ENCODE peak calls at places on chromosomes 1 and 21, in six cellular contexts. Q is foreskin fibroblast, M is MCF 10A, V is A549, C is amygdala, G is HT1080. B is an unnamed sample.
A peak's percentile ranks its signal among the peaks of the same experiment; 100 is the strongest.

GRCh38 chr1:6969106-6969505 is 183.9 kb downstream of the CAMTA1 start:
- DNase-seq in C (no peak), G (peak; percentile 82), M (no peak), Q (no peak), V (no peak), B (no peak)

GRCh38 chr1:172727956-172728603 is 69.2 kb downstream of the FASLG start:
- DNase-seq in M (peak; percentile 38), G (peak; percentile 75), Q (no peak), V (peak; percentile 82), C (no peak), B (no peak)

GRCh38 chr1:160401487-160401805 is 1.1 kb downstream of the VANGL2 start:
- DNase-seq in V (no peak), M (no peak), Q (no peak), C (no peak), G (no peak), B (no peak)

GRCh38 chr1:19974822-19975416 is 4.5 kb downstream of the PLA2G2A start:
- DNase-seq in M (peak; percentile 67), Q (peak; percentile 49), C (no peak), V (peak; percentile 67), G (peak; percentile 71), B (no peak)

GRCh38 chr1:158371188-158371953 is 17.7 kb downstream of the CD1E start:
- DNase-seq in G (no peak), M (peak; percentile 34), V (no peak), C (no peak), Q (no peak), B (no peak)

GRCh38 chr21:34517491-34518245 is 5.7 kb upstream of the KCNE1 start:
- DNase-seq in V (peak; percentile 16), C (no peak), M (no peak), G (no peak), Q (no peak), B (no peak)

GRCh38 chr1:62241357-62242131 is 46.9 kb downstream of the L1TD1 start:
- DNase-seq in G (no peak), C (peak; percentile 6), Q (no peak), V (peak; percentile 33), M (peak; percentile 39), B (no peak)

GRCh38 chr1:108830119-108831008 is 26.5 kb downstream of the AKNAD1 start:
- DNase-seq in Q (peak; percentile 100), V (peak; percentile 83), M (peak; percentile 93), C (peak; percentile 63), G (peak; percentile 97), B (peak; percentile 96)

GRCh38 chr1:112144738-112145426 is 155.4 kb upstream of the KCND3 start:
- DNase-seq in G (no peak), C (peak; percentile 1), M (no peak), V (no peak), Q (no peak), B (no peak)

GRCh38 chr1:54811066-54811465 is 9.9 kb upstream of the TTC22 start:
- DNase-seq in G (no peak), C (no peak), M (no peak), V (no peak), Q (no peak), B (no peak)

GRCh38 chr1:150151291-150152181 is 1.8 kb downstream of the PLEKHO1 start:
- DNase-seq in M (no peak), Q (no peak), V (no peak), C (no peak), G (no peak), B (no peak)

GRCh38 chr21:39003982-39004775 is 179.1 kb downstream of the PSMG1 start:
- DNase-seq in Q (peak; percentile 86), M (no peak), G (no peak), C (no peak), V (no peak), B (no peak)

GRCh38 chr1:83764209-83764608 is 234.7 kb downstream of the TTLL7 start:
- DNase-seq in C (no peak), Q (no peak), M (no peak), V (no peak), G (no peak), B (no peak)

GRCh38 chr1:117967900-117968299 is 38.4 kb downstream of the WDR3 start:
- DNase-seq in Q (no peak), V (no peak), M (peak; percentile 68), C (no peak), G (no peak), B (no peak)

GRCh38 chr1:152001631-152002584 is 8.2 kb upstream of the S100A10 start:
- DNase-seq in M (peak; percentile 96), V (peak; percentile 89), C (peak; percentile 64), G (peak; percentile 90), Q (peak; percentile 97), B (peak; percentile 96)

GRCh38 chr1:62977321-62977720 is 193.4 kb downstream of the ATG4C start:
- DNase-seq in V (no peak), M (no peak), C (no peak), Q (no peak), G (no peak), B (no peak)

GRCh38 chr21:42495765-42496119 is 282 bp downstream of the RSPH1 start:
- DNase-seq in Q (peak; percentile 9), C (no peak), V (no peak), M (no peak), G (no peak), B (no peak)

GRCh38 chr1:25610822-25611630 is 5.6 kb upstream of the MAN1C1 start:
- DNase-seq in V (no peak), C (no peak), Q (no peak), M (no peak), G (peak; percentile 31), B (peak; percentile 60)

GRCh38 chr1:111361761-111362160 is 65.8 kb downstream of the OVGP1 start:
- DNase-seq in V (no peak), M (no peak), G (no peak), C (no peak), Q (no peak), B (no peak)

GRCh38 chr1:53553734-53554509 is 94.7 kb downstream of the DMRTB1 start:
- DNase-seq in V (no peak), C (no peak), G (peak; percentile 28), Q (no peak), M (no peak), B (no peak)

GRCh38 chr1:5865774-5866173 is 126.5 kb downstream of the NPHP4 start:
- DNase-seq in G (no peak), V (no peak), C (no peak), M (no peak), Q (no peak), B (no peak)

GRCh38 chr1:29504709-29505410 is 268.5 kb downstream of the PTPRU start:
- DNase-seq in Q (no peak), M (no peak), C (no peak), V (no peak), G (no peak), B (no peak)

GRCh38 chr1:16013220-16013907 is 4.5 kb downstream of the HSPB7 start:
- DNase-seq in V (no peak), C (peak; percentile 67), Q (no peak), G (peak; percentile 69), M (peak; percentile 64), B (no peak)

GRCh38 chr1:234154320-234155251 is 218.7 kb upstream of the COA6 start:
- DNase-seq in Q (peak; percentile 25), V (peak; percentile 87), G (peak; percentile 73), C (no peak), M (peak; percentile 94), B (peak; percentile 53)

GRCh38 chr1:162270016-162270415 is 106.6 kb downstream of the SPATA46 start:
- DNase-seq in M (no peak), Q (no peak), G (no peak), C (no peak), V (no peak), B (no peak)

GRCh38 chr1:37930246-37931142 is 16.4 kb downstream of the INPP5B start:
- DNase-seq in M (peak; percentile 38), C (no peak), G (no peak), Q (no peak), V (no peak), B (no peak)

GRCh38 chr1:227169322-227169721 is 149.0 kb downstream of the CDC42BPA start:
- DNase-seq in G (no peak), M (no peak), V (no peak), Q (no peak), C (no peak), B (no peak)

GRCh38 chr1:31122101-31122735 is 56.7 kb upstream of the PUM1 start:
- DNase-seq in M (no peak), V (no peak), C (no peak), Q (no peak), G (no peak), B (no peak)

GRCh38 chr1:15283500-15283899 is 36.5 kb downstream of the FHAD1 start:
- DNase-seq in G (peak; percentile 42), V (peak; percentile 66), Q (no peak), C (no peak), M (peak; percentile 87), B (no peak)

GRCh38 chr21:42468511-42469131 is 27.4 kb downstream of the RSPH1 start:
- DNase-seq in G (no peak), Q (no peak), C (no peak), M (no peak), V (no peak), B (no peak)

GRCh38 chr1:5567839-5568238 is 424.4 kb downstream of the NPHP4 start:
- DNase-seq in Q (no peak), C (no peak), M (no peak), V (no peak), G (no peak), B (peak; percentile 55)

GRCh38 chr1:38815903-38816627 is 43.5 kb downstream of the RRAGC start:
- DNase-seq in G (no peak), V (no peak), M (no peak), C (no peak), Q (no peak), B (no peak)

GRCh38 chr1:185284533-185285244 is 32.4 kb downstream of the IVNS1ABP start:
- DNase-seq in C (no peak), M (no peak), V (no peak), Q (no peak), G (no peak), B (no peak)

GRCh38 chr1:234599617-234600417 is 10.2 kb downstream of the IRF2BP2 start:
- DNase-seq in G (peak; percentile 84), C (peak; percentile 93), Q (peak; percentile 83), M (peak; percentile 93), V (peak; percentile 87), B (peak; percentile 95)

GRCh38 chr1:97451944-97452343 is 468.9 kb downstream of the DPYD start:
- DNase-seq in V (no peak), C (no peak), Q (no peak), M (no peak), G (no peak), B (no peak)

GRCh38 chr1:77540501-77541161 is 141.8 kb downstream of the ZZZ3 start:
- DNase-seq in V (peak; percentile 24), C (no peak), G (peak; percentile 85), Q (no peak), M (peak; percentile 88), B (no peak)

GRCh38 chr1:147912553-147912952 is 10.0 kb downstream of the GJA8 start:
- DNase-seq in V (no peak), M (no peak), Q (no peak), G (no peak), C (no peak), B (peak; percentile 34)

GRCh38 chr1:155091071-155092051 is 12.7 kb downstream of the EFNA3 start:
- DNase-seq in C (peak; percentile 49), G (peak; percentile 53), M (peak; percentile 83), V (peak; percentile 75), Q (peak; percentile 36), B (peak; percentile 96)

GRCh38 chr1:183247931-183248330 is 61.9 kb downstream of the LAMC2 start:
- DNase-seq in G (no peak), C (no peak), M (no peak), V (no peak), Q (no peak), B (no peak)

GRCh38 chr1:82388679-82389078 is 587.9 kb downstream of the ADGRL2 start:
- DNase-seq in G (peak; percentile 64), M (peak; percentile 97), C (no peak), Q (no peak), V (no peak), B (no peak)

B was measured in esophagus muscularis mucosa.